ENCODE peak calls at places on chromosomes 12 and 14, in five cellular contexts. Y, F, U, N and M are unnamed samples.

GRCh38 chr14:100587763-100588411 is 670 bp upstream of the BEGAIN start:
- DNase-seq in Y (peak), F (peak), U (peak), N (no peak), M (no peak)

GRCh38 chr12:96236221-96236822 is 42.1 kb downstream of the ELK3 start:
- DNase-seq in F (peak), U (no peak), Y (no peak), N (no peak), M (peak)

GRCh38 chr12:45305904-45306303 is 90.0 kb downstream of the ANO6 start:
- DNase-seq in Y (no peak), F (peak), U (no peak), N (no peak), M (no peak)

GRCh38 chr14:92960706-92961566 is 38.0 kb downstream of the CHGA start:
- DNase-seq in Y (no peak), U (no peak), N (no peak), F (no peak), M (no peak)

GRCh38 chr14:54440037-54440436 is 1.1 kb downstream of the CNIH1 start:
- DNase-seq in N (no peak), U (no peak), Y (no peak), F (no peak), M (no peak)

GRCh38 chr12:69324797-69325466 is 23.2 kb upstream of the LYZ start:
- DNase-seq in N (no peak), Y (no peak), U (no peak), F (no peak), M (no peak)

GRCh38 chr14:55609681-55610080 is 29.7 kb downstream of the KTN1 start:
- DNase-seq in Y (no peak), F (no peak), U (no peak), N (no peak), M (peak)

GRCh38 chr12:15997910-15998309 is 86.8 kb downstream of the DERA start:
- DNase-seq in Y (no peak), N (no peak), F (no peak), U (no peak), M (no peak)

GRCh38 chr12:122350444-122350843 is 72.0 kb downstream of the CLIP1 start:
- DNase-seq in U (peak), Y (no peak), F (no peak), N (no peak), M (peak)

GRCh38 chr12:121033625-121034349 is 5.3 kb downstream of the OASL start:
- DNase-seq in N (no peak), U (no peak), Y (no peak), F (no peak), M (no peak)

GRCh38 chr12:7498832-7499231 is 4.7 kb downstream of the CD163 start:
- DNase-seq in N (peak), U (no peak), Y (no peak), F (no peak), M (peak)

GRCh38 chr14:88983755-88984154 is 159.3 kb downstream of the TTC8 start:
- DNase-seq in Y (no peak), N (peak), F (no peak), U (no peak), M (peak)

GRCh38 chr12:109105176-109105575 is 7.8 kb downstream of the UNG start:
- DNase-seq in U (no peak), N (no peak), Y (no peak), F (no peak), M (no peak)

GRCh38 chr12:646303-647038 is 16.8 kb downstream of the NINJ2 start:
- DNase-seq in F (peak), U (peak), N (no peak), Y (no peak), M (no peak)

GRCh38 chr12:119461815-119462214 is 127.3 kb downstream of the CCDC60 start:
- DNase-seq in U (no peak), Y (no peak), F (no peak), N (no peak), M (no peak)

GRCh38 chr14:58138065-58138718 is 13.8 kb downstream of the ARMH4 start:
- DNase-seq in F (no peak), U (no peak), Y (no peak), N (no peak), M (no peak)

GRCh38 chr12:109266106-109266879 is 42.8 kb downstream of the FOXN4 start:
- DNase-seq in Y (no peak), N (no peak), F (no peak), U (no peak), M (no peak)

GRCh38 chr12:109512608-109513007 is 35.2 kb downstream of the UBE3B start:
- DNase-seq in F (no peak), Y (no peak), U (no peak), N (no peak), M (peak)

GRCh38 chr12:121980211-121980891 is 41.3 kb upstream of the BCL7A start:
- DNase-seq in U (no peak), N (no peak), F (no peak), Y (no peak), M (no peak)

GRCh38 chr12:52715416-52715815 is 12.1 kb upstream of the KRT77 start:
- DNase-seq in F (no peak), U (no peak), N (no peak), Y (peak), M (no peak)

GRCh38 chr14:89214221-89214965 is 202.6 kb downstream of the FOXN3 start:
- DNase-seq in U (peak), N (no peak), Y (peak), F (no peak), M (no peak)

GRCh38 chr12:1197264-1198018 is 206.4 kb downstream of the ERC1 start:
- DNase-seq in N (no peak), Y (no peak), F (no peak), U (no peak), M (no peak)

GRCh38 chr14:30874999-30875787 is 834 bp downstream of the COCH start:
- DNase-seq in Y (no peak), U (peak), F (no peak), N (no peak), M (no peak)

GRCh38 chr14:92958373-92959188 is 35.6 kb downstream of the CHGA start:
- DNase-seq in Y (no peak), F (no peak), N (no peak), U (no peak), M (no peak)

GRCh38 chr14:74140374-74140850 is 55.7 kb downstream of the LIN52 start:
- DNase-seq in F (no peak), U (peak), Y (peak), N (no peak), M (no peak)

GRCh38 chr12:120625557-120626419 is 14.6 kb upstream of the CABP1 start:
- DNase-seq in F (no peak), U (no peak), Y (peak), N (no peak), M (no peak)

GRCh38 chr14:61282746-61283145 is 1.6 kb upstream of the TMEM30B start:
- DNase-seq in N (no peak), U (no peak), F (no peak), Y (no peak), M (no peak)

GRCh38 chr14:71362920-71363584 is 455.8 kb downstream of the PCNX1 start:
- DNase-seq in F (no peak), U (no peak), N (no peak), Y (no peak), M (no peak)

GRCh38 chr12:89080797-89081470 is 271.4 kb downstream of the DUSP6 start:
- DNase-seq in N (no peak), U (no peak), F (no peak), Y (no peak), M (no peak)

GRCh38 chr12:9404469-9405260 is 196.5 kb upstream of the PZP start:
- DNase-seq in F (peak), Y (no peak), N (no peak), U (no peak), M (no peak)

GRCh38 chr14:54226103-54226502 is 170.7 kb upstream of the CDKN3 start:
- DNase-seq in F (no peak), N (no peak), Y (no peak), U (no peak), M (no peak)

GRCh38 chr12:48025281-48025680 is 21.0 kb upstream of the COL2A1 start:
- DNase-seq in Y (no peak), U (no peak), N (no peak), F (no peak), M (no peak)

GRCh38 chr12:48022676-48023385 is 18.6 kb upstream of the COL2A1 start:
- DNase-seq in U (no peak), Y (no peak), F (no peak), N (no peak), M (no peak)

GRCh38 chr12:48026081-48026827 is 22.0 kb upstream of the COL2A1 start:
- DNase-seq in Y (no peak), N (no peak), U (no peak), F (no peak), M (no peak)

GRCh38 chr12:48023386-48023785 is 19.1 kb upstream of the COL2A1 start:
- DNase-seq in F (no peak), Y (no peak), U (no peak), N (no peak), M (no peak)

GRCh38 chr12:48024735-48025134 is 20.5 kb upstream of the COL2A1 start:
- DNase-seq in Y (no peak), U (no peak), F (no peak), N (no peak), M (no peak)
- H3K4me3 ChIP-seq in Y (no peak), U (no peak), F (no peak), N (no peak), M (no peak)

DNA sequence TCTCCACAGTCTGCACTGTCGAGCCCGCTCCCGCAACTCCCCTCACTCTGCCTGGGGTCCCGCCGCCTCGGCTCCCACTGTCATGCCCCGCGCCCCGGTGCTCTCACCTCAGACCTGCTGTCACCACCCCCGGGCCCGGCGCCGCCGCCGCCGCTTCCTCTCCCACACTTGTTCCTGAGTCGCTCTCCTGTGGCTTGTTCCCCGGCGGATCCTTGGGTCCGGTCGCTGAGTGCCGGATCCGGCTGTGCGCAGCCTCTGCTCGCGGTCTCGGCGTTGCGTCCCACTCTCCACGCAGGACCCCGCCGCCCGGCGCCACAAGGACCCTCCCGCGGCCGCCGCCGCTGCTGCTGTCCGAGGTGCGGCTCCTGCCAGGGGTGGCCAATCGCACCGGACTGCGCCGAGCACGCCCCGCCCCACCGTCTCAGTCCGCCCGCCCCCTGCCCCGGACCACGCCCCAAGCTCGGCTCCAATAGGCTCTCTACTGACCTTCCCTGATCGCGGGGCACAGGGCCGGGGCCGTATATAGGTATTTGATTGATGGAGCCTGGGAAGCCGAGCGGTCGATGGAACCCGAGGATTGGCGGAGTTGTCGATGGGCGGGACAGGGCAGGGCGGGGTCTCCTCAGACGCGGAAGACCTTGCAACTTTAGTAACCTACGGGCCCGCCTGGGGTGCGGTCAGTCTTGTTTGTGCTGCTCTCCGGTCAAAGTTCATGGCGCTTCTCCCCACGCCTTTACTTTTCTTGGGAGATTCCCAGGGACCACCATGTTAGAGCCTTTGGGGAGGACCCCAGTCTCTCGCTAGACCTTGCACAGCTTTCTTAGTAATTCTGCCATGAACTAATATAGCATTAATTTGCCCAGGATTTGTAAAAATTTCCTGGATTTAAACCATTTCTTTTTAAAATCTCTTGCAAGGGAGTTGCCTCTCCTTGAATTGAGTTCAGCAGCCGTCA is at the start of gene TAOK3:
- DNase-seq in N (peak), U (peak), Y (peak), F (peak), M (peak)
- TF ChIP-seq CTCF in N (no peak), U (no peak), Y (no peak), F (no peak), M (no peak)

GRCh38 chr14:94547726-94548125 is 13.5 kb upstream of the SERPINA4 start:
- DNase-seq in N (no peak), F (no peak), Y (no peak), U (no peak), M (no peak)
- H3K4me3 ChIP-seq in N (no peak), F (no peak), Y (no peak), U (no peak), M (no peak)

GRCh38 chr12:55092579-55092978 is 33.6 kb upstream of the OR9K2 start:
- DNase-seq in U (no peak), Y (no peak), F (no peak), N (no peak), M (no peak)
- TF ChIP-seq CTCF in U (no peak), Y (no peak), F (no peak), N (no peak), M (no peak)

GRCh38 chr12:40105515-40106201 is at the start of gene SLC2A13:
- DNase-seq in U (peak), F (peak), Y (peak), N (no peak), M (peak)

GRCh38 chr12:40106202-40106533 is 287 bp upstream of the SLC2A13 start:
- DNase-seq in F (no peak), N (no peak), Y (no peak), U (no peak), M (no peak)

GRCh38 chr12:40107803-40108620 is 2.1 kb upstream of the SLC2A13 start:
- DNase-seq in N (no peak), F (no peak), U (no peak), Y (no peak), M (no peak)

GRCh38 chr12:40106655-40107054 is 774 bp upstream of the SLC2A13 start:
- DNase-seq in U (no peak), N (no peak), Y (no peak), F (no peak), M (no peak)

DNA sequence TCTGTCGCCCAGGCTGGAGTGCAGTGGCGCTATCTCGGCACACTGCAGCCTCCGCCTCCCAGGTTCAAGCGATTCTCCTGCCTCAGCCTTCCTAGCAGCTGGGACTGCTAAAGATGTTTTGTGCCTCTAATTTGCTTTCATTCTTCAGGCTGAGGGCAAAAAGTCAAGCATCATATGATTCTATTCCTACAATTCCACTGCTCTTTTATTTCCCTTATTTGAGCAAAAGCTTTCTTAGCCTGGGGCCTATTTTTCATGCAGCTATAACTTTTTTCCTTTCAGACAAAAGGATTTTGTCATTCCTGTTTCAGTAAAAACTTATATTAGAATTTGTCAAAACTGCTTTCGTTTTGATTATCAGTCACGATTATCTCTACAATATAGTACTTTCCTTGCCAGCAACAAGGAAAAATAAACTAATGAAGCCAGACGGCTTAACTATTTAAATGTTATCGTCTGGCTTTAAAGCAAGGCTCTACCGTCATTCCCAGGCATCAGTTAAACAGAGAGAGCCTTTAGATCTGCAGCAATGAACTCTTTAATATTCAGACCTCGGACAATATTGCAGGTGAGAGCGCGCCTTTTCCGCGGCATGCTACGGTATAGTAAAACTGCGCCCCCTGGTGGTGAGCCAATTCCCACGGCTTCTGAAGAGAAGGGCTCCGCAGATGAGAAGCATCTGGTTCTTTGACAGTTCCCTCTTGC is 1.4 kb upstream of the SLC2A13 start:
- DNase-seq in N (peak), F (peak), Y (peak), U (peak), M (peak)
- H3K4me3 ChIP-seq in N (peak), F (peak), Y (peak), U (peak), M (peak)

GRCh38 chr12:12562585-12563245 is at the start of gene DUSP16:
- DNase-seq in U (peak), F (peak), N (peak), Y (peak), M (peak)
- TF ChIP-seq CTCF in U (peak), F (peak), N (peak), Y (no peak), M (no peak)

DNA sequence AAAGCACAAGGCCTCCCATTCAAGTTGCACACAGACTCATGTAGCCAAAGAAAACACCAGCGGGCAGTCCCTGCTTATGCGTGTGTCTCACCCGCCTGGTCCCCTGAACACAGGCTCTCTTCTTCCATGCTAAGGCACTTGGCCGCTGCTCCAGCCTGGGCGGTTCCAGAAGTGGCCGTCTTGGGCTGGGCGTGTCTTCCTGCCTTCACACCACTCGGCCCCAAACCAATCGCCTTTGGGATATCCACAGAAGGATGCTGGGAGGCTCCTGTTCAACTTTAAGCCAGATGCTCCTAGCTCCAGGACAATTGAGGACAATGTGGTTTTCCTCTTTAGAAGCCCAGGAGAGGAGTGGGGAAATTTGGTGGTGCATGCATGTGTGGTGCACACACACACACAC is 2.2 kb downstream of the SCARB1 start:
- DNase-seq in F (no peak), U (peak), Y (no peak), N (no peak), M (peak)
- H3K4me3 ChIP-seq in F (no peak), U (no peak), Y (no peak), N (no peak), M (no peak)